ENCODE peak calls at places on chromosome 15, in four cellular contexts. Y is H1, B is HepG2, U is K562. W is an unnamed sample.

GRCh38 chr15:63677778-63678177 is 80.6 kb downstream of the FBXL22 start:
- DNase-seq in Y (no peak), B (peak; percentile 16), U (no peak), W (no peak)

GRCh38 chr15:49255966-49256759 is 86.1 kb downstream of the GALK2 start:
- DNase-seq in U (no peak), B (no peak), Y (no peak), W (no peak)

GRCh38 chr15:89898628-89899302 is 5.0 kb upstream of the AP3S2 start:
- DNase-seq in U (peak; percentile 79), Y (peak; percentile 63), B (peak; percentile 77), W (no peak)

GRCh38 chr15:48702569-48703239 is 57.2 kb upstream of the FBN1 start:
- DNase-seq in Y (no peak), B (no peak), U (no peak), W (no peak)

GRCh38 chr15:38038659-38039442 is 104.4 kb downstream of the TMCO5A start:
- DNase-seq in Y (no peak), U (no peak), B (no peak), W (no peak)

GRCh38 chr15:51992953-51993352 is 21.4 kb upstream of the LEO1 start:
- DNase-seq in U (no peak), Y (no peak), B (peak; percentile 77), W (no peak)

GRCh38 chr15:101240364-101240763 is 11.5 kb downstream of the CHSY1 start:
- DNase-seq in B (no peak), Y (no peak), U (no peak), W (no peak)

GRCh38 chr15:78003539-78004008 is 73.9 kb downstream of the TBC1D2B start:
- DNase-seq in B (no peak), U (no peak), Y (no peak), W (no peak)

GRCh38 chr15:62122249-62122648 is 42.8 kb downstream of the C2CD4B start:
- DNase-seq in U (no peak), B (no peak), Y (no peak), W (no peak)

GRCh38 chr15:64163662-64164362 is 990 bp upstream of the PPIB start:
- DNase-seq in B (peak; percentile 62), Y (no peak), U (no peak), W (no peak)

GRCh38 chr15:29611057-29611456 is 211.2 kb downstream of the TJP1 start:
- DNase-seq in B (no peak), Y (no peak), U (no peak), W (no peak)

GRCh38 chr15:44137750-44138149 is 57.3 kb downstream of the FRMD5 start:
- DNase-seq in Y (no peak), U (no peak), B (no peak), W (no peak)

GRCh38 chr15:36363335-36363734 is 216.1 kb upstream of the CDIN1 start:
- DNase-seq in Y (no peak), B (no peak), U (no peak), W (no peak)

GRCh38 chr15:48858401-48858800 is 19.5 kb upstream of the EID1 start:
- DNase-seq in Y (no peak), B (no peak), U (peak; percentile 31), W (no peak)

GRCh38 chr15:63083046-63083445 is 38.6 kb upstream of the LACTB start:
- DNase-seq in U (no peak), Y (no peak), B (no peak), W (no peak)

GRCh38 chr15:40363611-40364010 is 5.6 kb downstream of the DISP2 start:
- DNase-seq in B (no peak), U (no peak), Y (no peak), W (no peak)

GRCh38 chr15:70882361-70882760 is 9.9 kb downstream of the THAP10 start:
- DNase-seq in B (no peak), Y (no peak), U (no peak), W (no peak)

GRCh38 chr15:101795455-101795854 is 7.9 kb upstream of the OR4F6 start:
- DNase-seq in B (no peak), Y (no peak), U (no peak), W (no peak)

GRCh38 chr15:90845201-90845949 is 23.0 kb upstream of the FURIN start:
- DNase-seq in Y (no peak), U (no peak), B (no peak), W (peak; percentile 50)

GRCh38 chr15:83571820-83572707 is 81.9 kb upstream of the ADAMTSL3 start:
- DNase-seq in B (no peak), Y (peak; percentile 53), U (no peak), W (no peak)

GRCh38 chr15:33021806-33022389 is 172.6 kb downstream of the FMN1 start:
- DNase-seq in Y (no peak), B (peak; percentile 22), U (peak; percentile 54), W (no peak)

GRCh38 chr15:40301467-40302179 is 6.1 kb downstream of the PLCB2 start:
- DNase-seq in U (peak; percentile 62), B (no peak), Y (peak; percentile 75), W (no peak)

GRCh38 chr15:49619226-49619625 is 1.4 kb downstream of the FAM227B start:
- DNase-seq in B (no peak), U (no peak), Y (no peak), W (no peak)

GRCh38 chr15:89074402-89075012 is 13.7 kb upstream of the ABHD2 start:
- DNase-seq in U (peak; percentile 34), Y (no peak), B (no peak), W (no peak)

GRCh38 chr15:28977377-28978010 is 91.7 kb downstream of the APBA2 start:
- DNase-seq in B (no peak), U (no peak), Y (no peak), W (no peak)

GRCh38 chr15:94840794-94841587 is 609.6 kb downstream of the MCTP2 start:
- DNase-seq in U (no peak), Y (no peak), B (no peak), W (no peak)

GRCh38 chr15:32730677-32731654 is 13.2 kb downstream of the GREM1 start:
- DNase-seq in U (peak; percentile 70), B (peak; percentile 47), Y (peak; percentile 85), W (no peak)

GRCh38 chr15:99673118-99673517 is 60.1 kb downstream of the LYSMD4 start:
- DNase-seq in B (no peak), Y (no peak), U (no peak), W (no peak)
- TF ChIP-seq HDAC6 in B (no peak), Y (no peak), U (no peak), W (no peak)

GRCh38 chr15:67126551-67127333 is 61.3 kb downstream of the SMAD3 start:
- DNase-seq in U (no peak), Y (no peak), B (peak; percentile 72), W (no peak)

GRCh38 chr15:67124911-67125588 is 59.6 kb downstream of the SMAD3 start:
- DNase-seq in U (no peak), Y (no peak), B (no peak), W (no peak)

GRCh38 chr15:67125589-67126502 is 60.4 kb downstream of the SMAD3 start:
- DNase-seq in U (peak; percentile 42), B (no peak), Y (no peak), W (no peak)

GRCh38 chr15:67127925-67128324 is 62.5 kb downstream of the SMAD3 start:
- DNase-seq in Y (no peak), U (no peak), B (no peak), W (no peak)

DNA sequence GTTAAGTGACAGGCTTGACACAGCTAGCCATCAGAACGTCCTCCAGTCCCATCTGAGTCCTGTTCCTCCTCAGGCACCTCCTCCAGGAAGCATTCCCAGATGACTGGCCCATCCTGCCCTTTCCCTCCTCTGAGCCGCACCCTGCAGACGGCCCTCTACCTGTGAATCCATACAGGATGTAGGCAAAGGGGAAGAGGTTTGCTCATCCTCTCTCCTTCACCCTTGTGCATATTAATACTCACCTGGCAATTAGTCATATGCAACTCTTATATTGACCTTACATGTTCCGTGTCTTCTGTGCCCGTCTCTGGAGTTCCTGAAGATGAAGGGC is 61.9 kb downstream of the SMAD3 start:
- DNase-seq in Y (no peak), B (no peak), U (no peak), W (no peak)
- TF ChIP-seq HDAC6 in Y (no peak), B (no peak), U (no peak), W (no peak)

GRCh38 chr15:25709437-25710159 is 153.5 kb downstream of the ATP10A start:
- DNase-seq in U (no peak), B (no peak), Y (no peak), W (no peak)
- TF ChIP-seq HDAC6 in U (no peak), B (no peak), Y (no peak), W (no peak)

DNA sequence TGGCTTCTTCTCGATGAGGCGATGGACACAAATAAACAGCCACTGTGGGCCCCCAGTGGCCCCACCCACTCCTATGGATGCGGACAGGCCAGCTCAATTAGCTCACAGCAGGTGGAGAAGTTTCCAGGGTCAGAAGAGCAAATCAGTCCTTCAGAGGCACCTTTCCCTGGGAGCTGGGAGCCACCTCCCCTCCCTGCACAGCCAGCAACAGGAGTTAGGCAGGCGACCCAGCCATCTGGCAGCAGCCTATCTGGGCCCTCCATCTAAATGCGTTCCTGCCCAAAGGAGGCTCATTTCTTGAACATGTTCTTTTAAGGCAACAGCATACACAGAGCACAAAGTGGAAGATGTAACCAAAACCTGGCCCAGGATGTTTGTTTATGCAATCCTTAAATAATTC is 211.9 kb upstream of the ARRDC4 start:
- DNase-seq in B (no peak), U (no peak), Y (no peak), W (no peak)
- TF ChIP-seq HDAC6 in B (no peak), U (no peak), Y (no peak), W (no peak)

GRCh38 chr15:60941448-60941847 is 287.7 kb downstream of the RORA start:
- DNase-seq in U (no peak), B (no peak), Y (no peak), W (no peak)
- TF ChIP-seq HDAC6 in U (no peak), B (no peak), Y (no peak), W (no peak)

GRCh38 chr15:58952751-58953150 is 19.3 kb upstream of the SLTM start:
- DNase-seq in B (no peak), Y (no peak), U (no peak), W (no peak)
- TF ChIP-seq HDAC6 in B (no peak), Y (no peak), U (no peak), W (no peak)

W was measured in GM12878.